ENCODE peak calls at places on chromosomes 16 and 17, in five cellular contexts. L is pancreas, A is tibial nerve, P is heart right ventricle, G is transverse colon. I is an unnamed sample.

GRCh38 chr16:3581392-3581791 is 4.2 kb upstream of the NLRC3 start:
- DNase-seq in L (no peak), A (no peak), P (no peak), G (no peak), I (no peak)

GRCh38 chr16:10077861-10078260 is 104.4 kb downstream of the GRIN2A start:
- DNase-seq in L (no peak), A (no peak), P (no peak), G (no peak), I (no peak)

GRCh38 chr16:56193951-56194726 is 2.9 kb downstream of the GNAO1 start:
- DNase-seq in L (peak; percentile 85), A (peak; percentile 46), P (peak; percentile 89), G (peak; percentile 70), I (peak; percentile 74)

GRCh38 chr17:55540414-55541091 is 29.3 kb upstream of the SMIM36 start:
- DNase-seq in L (no peak), A (no peak), P (no peak), G (no peak), I (no peak)

GRCh38 chr16:27920391-27920891 is 143.1 kb downstream of the GSG1L start:
- DNase-seq in L (no peak), A (no peak), P (no peak), G (no peak), I (no peak)

GRCh38 chr17:75061618-75062017 is 14.6 kb downstream of the KCTD2 start:
- DNase-seq in L (no peak), A (no peak), P (no peak), G (no peak), I (no peak)

GRCh38 chr17:68431661-68432071 is 25.6 kb downstream of the WIPI1 start:
- DNase-seq in L (no peak), A (no peak), P (no peak), G (no peak), I (no peak)

GRCh38 chr16:81005644-81006471 is 827 bp downstream of the CMC2 start:
- DNase-seq in L (no peak), A (no peak), P (no peak), G (peak; percentile 85), I (no peak)

GRCh38 chr17:15261063-15261817 is 3.9 kb downstream of the PMP22 start:
- DNase-seq in L (peak; percentile 46), A (no peak), P (peak; percentile 66), G (peak; percentile 49), I (peak; percentile 38)

GRCh38 chr17:2837147-2837561 is 40.9 kb downstream of the RAP1GAP2 start:
- DNase-seq in L (no peak), A (no peak), P (no peak), G (no peak), I (no peak)

GRCh38 chr16:10827691-10828341 is 9.2 kb upstream of the TVP23A start:
- DNase-seq in L (peak; percentile 62), A (peak; percentile 54), P (peak; percentile 86), G (peak; percentile 55), I (peak; percentile 60)

GRCh38 chr17:75068750-75069149 is 19.0 kb upstream of the SLC16A5 start:
- DNase-seq in L (no peak), A (no peak), P (no peak), G (no peak), I (no peak)

GRCh38 chr17:76268015-76268749 is 3.0 kb downstream of the UBALD2 start:
- DNase-seq in L (peak; percentile 52), A (peak; percentile 70), P (peak; percentile 78), G (peak; percentile 84), I (peak; percentile 92)

GRCh38 chr16:61900482-61900881 is 135.8 kb downstream of the CDH8 start:
- DNase-seq in L (no peak), A (no peak), P (no peak), G (no peak), I (no peak)

GRCh38 chr16:65105173-65105572 is 16.7 kb downstream of the CDH11 start:
- DNase-seq in L (no peak), A (no peak), P (no peak), G (no peak), I (no peak)

GRCh38 chr16:75550211-75550662 is 5.8 kb downstream of the TMEM231 start:
- DNase-seq in L (no peak), A (no peak), P (no peak), G (peak; percentile 72), I (peak; percentile 51)

GRCh38 chr17:81651692-81652091 is 4.7 kb downstream of the PDE6G start:
- DNase-seq in L (no peak), A (no peak), P (no peak), G (no peak), I (no peak)

GRCh38 chr17:49290690-49291326 is 60.2 kb upstream of the PHOSPHO1 start:
- DNase-seq in L (no peak), A (no peak), P (no peak), G (no peak), I (peak; percentile 55)

GRCh38 chr17:73196500-73196899 is 3.6 kb downstream of the COG1 start:
- DNase-seq in L (peak; percentile 65), A (no peak), P (peak; percentile 39), G (peak; percentile 73), I (peak; percentile 77)
- TF ChIP-seq CTCF in L (no peak), A (peak; percentile 24), P (no peak), G (peak; percentile 56), I (peak; percentile 23)

DNA sequence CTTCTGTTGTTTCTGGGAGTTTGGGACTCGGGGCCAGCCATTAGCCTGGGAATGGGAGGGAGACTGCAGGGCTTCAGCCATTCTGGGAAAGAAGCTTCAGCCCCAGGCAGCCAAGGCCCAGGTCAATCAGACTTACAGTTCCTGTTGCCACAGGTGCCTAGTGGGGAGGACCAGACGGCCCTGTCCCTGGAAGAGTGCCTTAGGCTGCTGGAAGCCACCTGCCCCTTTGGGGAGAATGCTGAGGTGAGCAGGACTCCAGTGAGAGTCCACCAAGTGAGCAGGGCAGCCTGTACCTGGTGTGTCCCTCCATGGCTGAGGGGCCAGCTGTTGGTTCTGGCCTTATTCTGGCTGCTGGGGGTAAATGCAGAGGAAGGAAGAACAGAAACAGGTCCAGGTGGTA is 8.7 kb downstream of the NFE2L1 start:
- DNase-seq in L (no peak), A (no peak), P (no peak), G (no peak), I (no peak)
- H3K4me1 ChIP-seq in L (peaks cover 29% of the 10 kb centered on the region), A (no peaks in the 10 kb centered on the region), P (peaks cover 57% of the 10 kb centered on the region), G (peaks cover 37% of the 10 kb centered on the region), I (peaks cover 31% of the 10 kb centered on the region)

GRCh38 chr17:58786586-58787295 is 31.1 kb downstream of the PPM1E start:
- DNase-seq in L (no peak), A (no peak), P (no peak), G (no peak), I (no peak)

GRCh38 chr17:58785097-58785496 is 29.4 kb downstream of the PPM1E start:
- DNase-seq in L (no peak), A (no peak), P (no peak), G (no peak), I (no peak)

GRCh38 chr17:58788199-58788598 is 32.5 kb downstream of the PPM1E start:
- DNase-seq in L (no peak), A (no peak), P (no peak), G (no peak), I (no peak)

GRCh38 chr17:58789160-58789559 is 33.5 kb downstream of the PPM1E start:
- DNase-seq in L (no peak), A (no peak), P (no peak), G (no peak), I (no peak)

DNA sequence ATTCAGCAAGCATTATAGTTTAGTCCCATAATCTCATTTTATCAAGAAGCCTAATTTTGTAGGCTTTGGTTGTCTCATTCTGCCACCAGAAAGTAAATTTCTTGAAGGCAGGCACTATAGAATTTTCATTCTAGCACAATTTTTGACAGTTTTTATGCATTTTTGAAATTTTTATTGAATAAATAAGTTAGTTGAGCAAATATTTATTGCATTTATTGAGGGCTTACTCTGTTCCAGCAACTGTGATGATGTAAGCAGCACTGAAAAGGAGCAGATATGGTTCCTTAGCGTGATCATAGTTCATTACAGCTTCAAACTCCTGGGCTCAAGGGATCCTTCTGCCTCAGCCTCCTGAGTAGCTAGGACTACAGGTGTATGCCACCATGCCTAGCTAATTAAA is 34.2 kb downstream of the PPM1E start:
- DNase-seq in L (no peak), A (no peak), P (no peak), G (no peak), I (no peak)
- H3K4me3 ChIP-seq in L (no peak overlapping the region), A (no peak overlapping the region), P (no peak overlapping the region), G (no peak overlapping the region), I (no peak overlapping the region)

GRCh38 chr16:2372684-2373083 is 32.2 kb upstream of the ABCA3 start:
- DNase-seq in L (no peak), A (no peak), P (no peak), G (no peak), I (peak; percentile 14)

GRCh38 chr16:2366660-2367309 is 26.3 kb upstream of the ABCA3 start:
- DNase-seq in L (no peak), A (no peak), P (no peak), G (no peak), I (no peak)

GRCh38 chr16:2371421-2371820 is 30.9 kb upstream of the ABCA3 start:
- DNase-seq in L (no peak), A (no peak), P (no peak), G (no peak), I (no peak)

GRCh38 chr16:2374644-2375043 is 34.1 kb upstream of the ABCA3 start:
- DNase-seq in L (no peak), A (no peak), P (no peak), G (no peak), I (no peak)

DNA sequence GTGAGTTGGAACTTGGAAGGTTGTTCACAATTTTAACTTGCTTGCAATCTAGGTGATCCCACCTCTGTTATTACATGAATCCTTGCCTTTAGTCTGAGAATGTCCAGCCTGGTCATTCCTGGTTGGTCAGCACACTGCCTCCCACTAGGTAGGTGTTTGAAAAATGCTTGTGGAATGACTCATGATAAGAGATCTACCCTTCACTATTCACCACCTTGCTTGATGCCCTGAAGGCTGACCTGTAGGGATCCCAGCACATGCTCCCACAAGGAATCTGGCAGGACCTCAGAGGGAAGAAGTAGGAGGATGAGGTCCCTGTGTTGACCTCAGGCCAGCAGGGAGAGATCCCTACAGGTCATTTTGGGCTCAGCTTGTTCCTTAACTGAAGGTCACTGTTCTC is 30.2 kb upstream of the ABCA3 start:
- DNase-seq in L (no peak), A (no peak), P (no peak), G (no peak), I (no peak)
- TF ChIP-seq CTCF in L (no peak), A (no peak), P (no peak), G (no peak), I (no peak)

GRCh38 chr17:57902117-57902799 is 52.4 kb upstream of the MRPS23 start:
- DNase-seq in L (no peak), A (no peak), P (no peak), G (no peak), I (no peak)
- H3K4me1 ChIP-seq in L (peaks cover 66% of the 10 kb centered on the region), A (peaks cover 6% of the 10 kb centered on the region), P (peaks cover 78% of the 10 kb centered on the region), G (peaks cover 78% of the 10 kb centered on the region), I (peaks cover 75% of the 10 kb centered on the region)

GRCh38 chr16:85686912-85687591 is 1.7 kb downstream of the GINS2 start:
- DNase-seq in L (no peak), A (no peak), P (no peak), G (peak; percentile 67), I (peak; percentile 67)
- H3K4me3 ChIP-seq in L (no peak overlapping the region), A (no peak overlapping the region), P (no peak overlapping the region), G (no peak overlapping the region), I (no peak overlapping the region)

GRCh38 chr16:49918257-49918656 is 62.3 kb upstream of the ZNF423 start:
- DNase-seq in L (no peak), A (no peak), P (no peak), G (no peak), I (no peak)
- TF ChIP-seq CTCF in L (no peak), A (no peak), P (no peak), G (no peak), I (no peak)

GRCh38 chr16:20870122-20870521 is 30.0 kb downstream of the DCUN1D3 start:
- DNase-seq in L (no peak), A (no peak), P (no peak), G (no peak), I (no peak)
- H3K4me1 ChIP-seq in L (peaks cover 43% of the 10 kb centered on the region), A (peaks cover 3% of the 10 kb centered on the region), P (peaks cover 94% of the 10 kb centered on the region), G (peaks cover 64% of the 10 kb centered on the region), I (peaks cover 21% of the 10 kb centered on the region)

I was measured in mucosa of descending colon.